ENCODE peak calls at places on chromosomes 7 and 10, in nine cellular contexts. One of them, this sample, is unnamed.

GRCh38 chr10:16965242-16965620 is 148.0 kb upstream of the RSU1 start:
- DNase-seq in stomach: no peak
- DNase-seq in lung: no peak
- DNase-seq in PC-3: no peak
- DNase-seq in brain microvascular endothelial cell: no peak
- DNase-seq in left ventricle myocardium inferior: no peak
- DNase-seq in PC-9: no peak
- DNase-seq in CD8-positive, alpha-beta T cell: no peak
- DNase-seq in esophagus muscularis mucosa: no peak
- DNase-seq in this sample: no peak

GRCh38 chr10:98293550-98294269 is 25.7 kb upstream of the LOXL4 start:
- DNase-seq in lung: no peak
- DNase-seq in PC-3: no peak
- DNase-seq in esophagus muscularis mucosa: no peak
- DNase-seq in left ventricle myocardium inferior: peak; percentile 39
- DNase-seq in brain microvascular endothelial cell: no peak
- DNase-seq in PC-9: peak; percentile 88
- DNase-seq in stomach: no peak
- DNase-seq in CD8-positive, alpha-beta T cell: no peak
- DNase-seq in this sample: no peak

GRCh38 chr7:37109853-37110252 is 338.8 kb downstream of the ELMO1 start:
- DNase-seq in PC-3: no peak
- DNase-seq in lung: no peak
- DNase-seq in brain microvascular endothelial cell: no peak
- DNase-seq in PC-9: no peak
- DNase-seq in stomach: no peak
- DNase-seq in CD8-positive, alpha-beta T cell: no peak
- DNase-seq in esophagus muscularis mucosa: no peak
- DNase-seq in left ventricle myocardium inferior: no peak
- DNase-seq in this sample: no peak

GRCh38 chr7:23349484-23350157 is 50.5 kb downstream of the MALSU1 start:
- DNase-seq in lung: no peak
- DNase-seq in CD8-positive, alpha-beta T cell: no peak
- DNase-seq in PC-9: peak; percentile 94
- DNase-seq in PC-3: peak; percentile 91
- DNase-seq in esophagus muscularis mucosa: no peak
- DNase-seq in stomach: no peak
- DNase-seq in left ventricle myocardium inferior: no peak
- DNase-seq in brain microvascular endothelial cell: peak; percentile 64
- DNase-seq in this sample: no peak

GRCh38 chr7:77747178-77747577 is 50.9 kb downstream of the RSBN1L start:
- DNase-seq in stomach: no peak
- DNase-seq in brain microvascular endothelial cell: no peak
- DNase-seq in PC-9: no peak
- DNase-seq in esophagus muscularis mucosa: no peak
- DNase-seq in left ventricle myocardium inferior: no peak
- DNase-seq in PC-3: no peak
- DNase-seq in CD8-positive, alpha-beta T cell: no peak
- DNase-seq in lung: no peak
- DNase-seq in this sample: no peak

GRCh38 chr7:145092766-145093165 is 256.9 kb upstream of the TPK1 start:
- DNase-seq in CD8-positive, alpha-beta T cell: no peak
- DNase-seq in stomach: no peak
- DNase-seq in PC-9: no peak
- DNase-seq in brain microvascular endothelial cell: no peak
- DNase-seq in left ventricle myocardium inferior: no peak
- DNase-seq in PC-3: no peak
- DNase-seq in lung: no peak
- DNase-seq in esophagus muscularis mucosa: no peak
- DNase-seq in this sample: no peak

GRCh38 chr10:22737587-22737986 is 23.2 kb upstream of the PIP4K2A start:
- DNase-seq in PC-9: no peak
- DNase-seq in esophagus muscularis mucosa: no peak
- DNase-seq in brain microvascular endothelial cell: peak; percentile 94
- DNase-seq in PC-3: peak; percentile 65
- DNase-seq in lung: no peak
- DNase-seq in CD8-positive, alpha-beta T cell: no peak
- DNase-seq in stomach: no peak
- DNase-seq in left ventricle myocardium inferior: peak; percentile 32
- DNase-seq in this sample: no peak

GRCh38 chr7:95420996-95421846 is 13.6 kb downstream of the PON2 start:
- DNase-seq in esophagus muscularis mucosa: no peak
- DNase-seq in left ventricle myocardium inferior: no peak
- DNase-seq in CD8-positive, alpha-beta T cell: no peak
- DNase-seq in stomach: no peak
- DNase-seq in lung: no peak
- DNase-seq in PC-3: no peak
- DNase-seq in brain microvascular endothelial cell: peak; percentile 47
- DNase-seq in PC-9: peak; percentile 55
- DNase-seq in this sample: no peak

GRCh38 chr10:5514226-5514881 is 10.4 kb upstream of the CALML3 start:
- DNase-seq in left ventricle myocardium inferior: no peak
- DNase-seq in PC-3: no peak
- DNase-seq in PC-9: no peak
- DNase-seq in CD8-positive, alpha-beta T cell: no peak
- DNase-seq in esophagus muscularis mucosa: no peak
- DNase-seq in brain microvascular endothelial cell: no peak
- DNase-seq in stomach: no peak
- DNase-seq in lung: no peak
- DNase-seq in this sample: no peak

DNA sequence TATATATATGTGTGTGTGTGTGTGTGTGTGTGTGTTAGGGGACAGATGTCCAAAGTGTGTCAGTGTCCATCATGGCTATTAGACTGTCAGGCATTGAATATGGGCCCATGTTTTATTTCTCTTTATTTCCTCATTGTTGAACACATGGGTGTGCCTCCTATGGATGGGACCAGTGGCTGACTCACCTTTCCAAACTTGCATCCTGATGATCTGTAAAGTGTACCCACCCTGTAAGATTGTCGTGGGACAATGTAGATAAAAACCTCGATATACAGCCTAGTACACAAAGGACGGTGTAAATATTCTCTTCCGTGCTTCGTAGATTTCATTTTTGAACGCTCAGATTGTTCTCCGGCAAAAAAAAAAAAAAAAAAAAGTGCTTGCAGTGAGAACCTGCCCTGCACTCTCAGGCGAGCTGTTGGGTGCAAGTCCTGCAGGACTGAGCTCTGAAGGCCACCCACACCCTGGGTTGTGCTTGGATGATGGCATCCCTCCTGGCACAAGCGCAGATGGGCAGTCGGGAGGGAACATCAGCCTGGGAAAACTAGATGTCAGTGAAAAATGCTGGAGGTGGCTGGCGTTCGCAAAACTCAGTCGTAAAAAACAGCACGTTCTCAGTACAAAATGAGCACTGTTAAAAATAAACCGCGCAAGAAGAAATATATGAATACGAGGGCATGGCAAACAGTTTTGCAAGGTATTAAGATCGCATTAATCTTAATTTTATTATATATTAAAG is 166.9 kb downstream of the CUX1 start:
- DNase-seq in CD8-positive, alpha-beta T cell: no peak
- DNase-seq in brain microvascular endothelial cell: no peak
- DNase-seq in lung: no peak
- DNase-seq in PC-3: peak; percentile 20
- DNase-seq in stomach: no peak
- DNase-seq in esophagus muscularis mucosa: no peak
- DNase-seq in left ventricle myocardium inferior: no peak
- DNase-seq in PC-9: no peak
- DNase-seq in this sample: no peak
- H3K27ac ChIP-seq in CD8-positive, alpha-beta T cell: no peak overlapping the region
- H3K27ac ChIP-seq in brain microvascular endothelial cell: no peak overlapping the region
- H3K27ac ChIP-seq in lung: no peak overlapping the region
- H3K27ac ChIP-seq in PC-3: peak overlapping the region; percentile 13
- H3K27ac ChIP-seq in stomach: no peak overlapping the region
- H3K27ac ChIP-seq in esophagus muscularis mucosa: no peak overlapping the region
- H3K27ac ChIP-seq in left ventricle myocardium inferior: no peak overlapping the region
- H3K27ac ChIP-seq in PC-9: no peak overlapping the region
- H3K27ac ChIP-seq in this sample: no peak overlapping the region

GRCh38 chr10:96465599-96465998 is 48.1 kb downstream of the TLL2 start:
- DNase-seq in esophagus muscularis mucosa: no peak
- DNase-seq in brain microvascular endothelial cell: no peak
- DNase-seq in left ventricle myocardium inferior: no peak
- DNase-seq in PC-9: no peak
- DNase-seq in PC-3: no peak
- DNase-seq in CD8-positive, alpha-beta T cell: no peak
- DNase-seq in lung: no peak
- DNase-seq in stomach: no peak
- DNase-seq in this sample: no peak
- TF ChIP-seq CTCF in esophagus muscularis mucosa: no peak
- TF ChIP-seq CTCF in brain microvascular endothelial cell: no peak
- TF ChIP-seq CTCF in left ventricle myocardium inferior: no peak
- TF ChIP-seq CTCF in PC-9: no peak
- TF ChIP-seq CTCF in PC-3: no peak
- TF ChIP-seq CTCF in CD8-positive, alpha-beta T cell: no peak
- TF ChIP-seq CTCF in lung: no peak
- TF ChIP-seq CTCF in stomach: no peak
- TF ChIP-seq CTCF in this sample: no peak

GRCh38 chr7:90771281-90771680 is 175.2 kb downstream of the CDK14 start:
- DNase-seq in left ventricle myocardium inferior: no peak
- DNase-seq in stomach: no peak
- DNase-seq in PC-3: no peak
- DNase-seq in brain microvascular endothelial cell: peak; percentile 31
- DNase-seq in PC-9: no peak
- DNase-seq in esophagus muscularis mucosa: no peak
- DNase-seq in CD8-positive, alpha-beta T cell: no peak
- DNase-seq in lung: no peak
- DNase-seq in this sample: no peak

GRCh38 chr7:90772410-90772809 is 176.3 kb downstream of the CDK14 start:
- DNase-seq in left ventricle myocardium inferior: no peak
- DNase-seq in PC-9: no peak
- DNase-seq in brain microvascular endothelial cell: no peak
- DNase-seq in CD8-positive, alpha-beta T cell: no peak
- DNase-seq in PC-3: no peak
- DNase-seq in esophagus muscularis mucosa: no peak
- DNase-seq in lung: no peak
- DNase-seq in stomach: no peak
- DNase-seq in this sample: no peak

GRCh38 chr7:90773269-90773668 is 177.1 kb downstream of the CDK14 start:
- DNase-seq in brain microvascular endothelial cell: no peak
- DNase-seq in left ventricle myocardium inferior: no peak
- DNase-seq in esophagus muscularis mucosa: no peak
- DNase-seq in stomach: no peak
- DNase-seq in PC-3: no peak
- DNase-seq in PC-9: no peak
- DNase-seq in CD8-positive, alpha-beta T cell: no peak
- DNase-seq in lung: no peak
- DNase-seq in this sample: no peak

GRCh38 chr7:90775383-90775965 is 179.4 kb downstream of the CDK14 start:
- DNase-seq in esophagus muscularis mucosa: no peak
- DNase-seq in CD8-positive, alpha-beta T cell: no peak
- DNase-seq in left ventricle myocardium inferior: no peak
- DNase-seq in PC-3: no peak
- DNase-seq in brain microvascular endothelial cell: no peak
- DNase-seq in PC-9: no peak
- DNase-seq in stomach: no peak
- DNase-seq in lung: no peak
- DNase-seq in this sample: no peak

DNA sequence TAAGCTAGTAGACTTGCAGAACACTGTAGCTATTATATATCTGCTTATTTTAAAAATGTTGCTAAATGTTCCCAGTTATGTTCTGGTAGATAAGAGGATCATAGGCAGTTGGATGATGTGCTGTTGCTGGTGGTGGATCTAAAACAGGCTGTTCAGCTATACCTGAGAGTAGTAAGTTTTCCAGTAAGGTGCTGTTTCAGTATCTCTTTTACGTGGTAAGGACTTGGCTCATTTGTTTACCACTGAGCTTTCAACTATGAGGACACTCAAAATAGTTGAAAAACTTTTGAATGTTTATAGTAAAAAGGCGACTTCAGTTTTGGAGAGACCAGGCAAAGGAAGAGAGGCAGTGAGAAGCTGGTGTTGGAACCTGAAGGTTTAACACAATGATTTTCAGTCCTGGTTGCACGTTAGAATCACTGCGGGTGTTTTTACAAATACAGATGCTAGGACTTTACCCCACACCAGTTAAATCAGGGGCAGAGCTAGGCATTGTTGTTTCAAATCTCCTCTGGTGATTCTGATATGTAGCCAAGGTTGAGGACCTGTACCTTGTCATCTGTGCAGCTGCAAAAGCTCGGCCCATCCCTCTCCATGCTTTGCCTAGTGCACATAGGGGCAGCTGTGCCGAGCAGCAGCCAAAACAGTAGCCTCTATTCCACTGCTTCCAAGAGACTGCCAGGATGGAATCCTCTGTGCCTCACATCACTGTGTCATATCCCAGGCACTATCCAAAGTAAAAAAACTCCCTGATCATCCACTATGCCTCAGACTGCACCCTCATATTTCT is 181.1 kb downstream of the CDK14 start:
- DNase-seq in CD8-positive, alpha-beta T cell: no peak
- DNase-seq in PC-9: no peak
- DNase-seq in brain microvascular endothelial cell: no peak
- DNase-seq in esophagus muscularis mucosa: no peak
- DNase-seq in stomach: no peak
- DNase-seq in PC-3: no peak
- DNase-seq in lung: no peak
- DNase-seq in left ventricle myocardium inferior: peak; percentile 18
- DNase-seq in this sample: no peak
- H3K27ac ChIP-seq in CD8-positive, alpha-beta T cell: no peak overlapping the region
- H3K27ac ChIP-seq in PC-9: no peak overlapping the region
- H3K27ac ChIP-seq in brain microvascular endothelial cell: no peak overlapping the region
- H3K27ac ChIP-seq in esophagus muscularis mucosa: no peak overlapping the region
- H3K27ac ChIP-seq in stomach: no peak overlapping the region
- H3K27ac ChIP-seq in PC-3: no peak overlapping the region
- H3K27ac ChIP-seq in lung: no peak overlapping the region
- H3K27ac ChIP-seq in left ventricle myocardium inferior: no peak overlapping the region
- H3K27ac ChIP-seq in this sample: no peak overlapping the region

GRCh38 chr7:27148776-27149641 is 1.4 kb upstream of the HOXA6 start:
- DNase-seq in PC-9: no peak
- DNase-seq in CD8-positive, alpha-beta T cell: no peak
- DNase-seq in esophagus muscularis mucosa: no peak
- DNase-seq in PC-3: peak; percentile 69
- DNase-seq in brain microvascular endothelial cell: no peak
- DNase-seq in stomach: no peak
- DNase-seq in lung: no peak
- DNase-seq in left ventricle myocardium inferior: no peak
- DNase-seq in this sample: peak; percentile 84

GRCh38 chr7:27149817-27150567 is 2.4 kb downstream of the HOXA3 start:
- DNase-seq in brain microvascular endothelial cell: no peak
- DNase-seq in lung: no peak
- DNase-seq in CD8-positive, alpha-beta T cell: no peak
- DNase-seq in PC-3: peak; percentile 26
- DNase-seq in PC-9: no peak
- DNase-seq in stomach: no peak
- DNase-seq in esophagus muscularis mucosa: no peak
- DNase-seq in left ventricle myocardium inferior: no peak
- DNase-seq in this sample: peak; percentile 88

GRCh38 chr7:27151341-27151944 is 940 bp downstream of the HOXA3 start:
- DNase-seq in PC-9: no peak
- DNase-seq in PC-3: peak; percentile 27
- DNase-seq in lung: no peak
- DNase-seq in left ventricle myocardium inferior: peak; percentile 12
- DNase-seq in brain microvascular endothelial cell: no peak
- DNase-seq in esophagus muscularis mucosa: no peak
- DNase-seq in CD8-positive, alpha-beta T cell: no peak
- DNase-seq in stomach: no peak
- DNase-seq in this sample: no peak

GRCh38 chr7:27151945-27152815 is at the start of gene HOXA3:
- DNase-seq in CD8-positive, alpha-beta T cell: no peak
- DNase-seq in lung: no peak
- DNase-seq in left ventricle myocardium inferior: peak; percentile 9
- DNase-seq in esophagus muscularis mucosa: no peak
- DNase-seq in brain microvascular endothelial cell: no peak
- DNase-seq in PC-3: peak; percentile 72
- DNase-seq in stomach: peak; percentile 26
- DNase-seq in PC-9: no peak
- DNase-seq in this sample: no peak

GRCh38 chr7:27150568-27151340 is 1.6 kb downstream of the HOXA3 start:
- DNase-seq in PC-9: no peak
- DNase-seq in brain microvascular endothelial cell: peak; percentile 16
- DNase-seq in PC-3: peak; percentile 86
- DNase-seq in esophagus muscularis mucosa: no peak
- DNase-seq in CD8-positive, alpha-beta T cell: peak; percentile 67
- DNase-seq in left ventricle myocardium inferior: peak; percentile 51
- DNase-seq in lung: peak; percentile 62
- DNase-seq in stomach: peak; percentile 60
- DNase-seq in this sample: no peak
- TF ChIP-seq CTCF in PC-9: no peak
- TF ChIP-seq CTCF in brain microvascular endothelial cell: peak; percentile 65
- TF ChIP-seq CTCF in PC-3: peak; percentile 82
- TF ChIP-seq CTCF in esophagus muscularis mucosa: peak; percentile 93
- TF ChIP-seq CTCF in CD8-positive, alpha-beta T cell: peak; percentile 89
- TF ChIP-seq CTCF in left ventricle myocardium inferior: peak; percentile 88
- TF ChIP-seq CTCF in lung: peak; percentile 60
- TF ChIP-seq CTCF in stomach: peak; percentile 33
- TF ChIP-seq CTCF in this sample: no peak

This sample was measured in vagina.